ENCODE peak calls at places on chromosome 16, in ten cellular contexts. P is nucleus accumbens, A is amniotic stem cell, I is GM12865, F is SHP77, C is KBM-7, B is germinal center, M is H9, E is K562, N is heart right ventricle. S is an unnamed sample.

GRCh38 chr16:85253127-85253941 is 141.1 kb upstream of the CIBAR2 start:
- DNase-seq in A (no peak), M (peak; percentile 82), N (peak; percentile 66), B (peak; percentile 83), F (peak; percentile 49), P (peak; percentile 24), I (peak; percentile 61), C (peak; percentile 64), E (peak; percentile 76), S (peak; percentile 58)

GRCh38 chr16:30357085-30357714 is 2.1 kb upstream of the CD2BP2 start:
- DNase-seq in M (no peak), A (no peak), P (no peak), I (no peak), C (no peak), F (no peak), E (no peak), B (no peak), N (no peak), S (no peak)

GRCh38 chr16:87201052-87201451 is 116.1 kb downstream of the C16orf95 start:
- DNase-seq in N (peak; percentile 61), I (no peak), A (peak; percentile 91), C (no peak), P (peak; percentile 4), E (no peak), B (no peak), F (no peak), M (no peak), S (no peak)

GRCh38 chr16:89534147-89534788 is 26.1 kb downstream of the SPG7 start:
- DNase-seq in I (no peak), M (no peak), N (no peak), F (no peak), E (no peak), C (peak; percentile 94), P (no peak), A (no peak), B (peak; percentile 54), S (no peak)

GRCh38 chr16:10805362-10805761 is 13.2 kb downstream of the TVP23A start:
- DNase-seq in M (no peak), C (no peak), A (no peak), F (no peak), P (no peak), I (peak; percentile 48), N (no peak), E (no peak), B (no peak), S (no peak)

GRCh38 chr16:80791411-80791810 is 13.0 kb downstream of the CDYL2 start:
- DNase-seq in M (no peak), P (no peak), B (no peak), E (no peak), F (no peak), N (no peak), I (no peak), C (no peak), A (no peak), S (no peak)

GRCh38 chr16:87824991-87825841 is 44.1 kb downstream of the SLC7A5 start:
- DNase-seq in C (no peak), M (no peak), N (no peak), A (no peak), F (no peak), I (no peak), E (no peak), P (no peak), B (no peak), S (no peak)

GRCh38 chr16:78390070-78390469 is 290.6 kb downstream of the WWOX start:
- DNase-seq in E (no peak), M (no peak), C (no peak), P (no peak), N (no peak), I (no peak), A (no peak), B (no peak), F (no peak), S (no peak)

GRCh38 chr16:67758006-67758405 is 38.9 kb upstream of the GFOD2 start:
- DNase-seq in B (no peak), C (no peak), P (no peak), F (no peak), M (no peak), E (no peak), N (no peak), A (no peak), I (no peak), S (no peak)

S was measured in WERI-Rb-1.